ENCODE peak calls at places on chromosomes 13 and 19, in ten cellular contexts. N is C1 segment of cervical spinal cord, V is cardiac fibroblast, X is left colon, Z is NB4, E is Caki2, R is endodermal cell, S is naive B cell, J is amygdala, D is A549. B is an unnamed sample.

GRCh38 chr13:40619479-40619814 is 47.0 kb downstream of the FOXO1 start:
- DNase-seq in N (no peak), R (no peak), Z (no peak), X (no peak), S (no peak), J (no peak), D (no peak), E (no peak), V (no peak), B (no peak)

GRCh38 chr13:60754211-60754610 is 357.2 kb downstream of the TDRD3 start:
- DNase-seq in V (no peak), S (no peak), E (no peak), N (no peak), Z (peak), X (no peak), J (no peak), D (no peak), R (peak), B (no peak)

GRCh38 chr19:21410166-21410565 is 13.2 kb downstream of the ZNF493 start:
- DNase-seq in S (no peak), Z (no peak), X (no peak), E (no peak), V (no peak), D (no peak), R (no peak), J (no peak), N (no peak), B (no peak)

GRCh38 chr19:7540761-7541480 is 5.4 kb downstream of the PNPLA6 start:
- DNase-seq in X (no peak), S (no peak), J (no peak), N (no peak), Z (peak), D (peak), V (peak), R (peak), E (peak), B (no peak)

GRCh38 chr13:65966991-65967451 is 1263.1 kb downstream of the PCDH9 start:
- DNase-seq in N (no peak), S (no peak), Z (peak), R (peak), X (no peak), J (no peak), D (peak), E (peak), V (peak), B (no peak)

GRCh38 chr13:112711528-112712265 is 21.9 kb downstream of the ATP11A start:
- DNase-seq in E (peak), S (no peak), X (peak), R (peak), D (peak), J (peak), N (no peak), V (peak), Z (peak), B (peak)

GRCh38 chr19:5060591-5061339 is 91.9 kb downstream of the KDM4B start:
- DNase-seq in E (no peak), X (no peak), J (no peak), N (no peak), R (no peak), V (no peak), S (no peak), Z (no peak), D (no peak), B (no peak)

GRCh38 chr19:31256601-31256990 is 92.6 kb downstream of the TSHZ3 start:
- DNase-seq in N (no peak), D (no peak), E (no peak), J (no peak), R (no peak), X (no peak), V (no peak), S (no peak), Z (no peak), B (no peak)

GRCh38 chr19:55251296-55252081 is 7.3 kb downstream of the PPP6R1 start:
- DNase-seq in R (no peak), S (peak), Z (peak), J (no peak), X (peak), E (peak), N (no peak), V (peak), D (no peak), B (no peak)

GRCh38 chr19:28632357-28633076 is 580.4 kb downstream of the UQCRFS1 start:
- DNase-seq in E (no peak), R (no peak), X (no peak), V (no peak), S (no peak), N (no peak), D (no peak), Z (no peak), J (no peak), B (no peak)

GRCh38 chr19:40597329-40597838 is 3.8 kb upstream of the LTBP4 start:
- DNase-seq in E (peak), V (no peak), X (no peak), S (no peak), J (no peak), R (no peak), Z (no peak), D (no peak), N (no peak), B (no peak)

GRCh38 chr13:54934121-54934520 is 1905.5 kb downstream of the OLFM4 start:
- DNase-seq in D (no peak), E (no peak), V (no peak), S (no peak), N (no peak), X (no peak), J (no peak), R (no peak), Z (no peak), B (no peak)

GRCh38 chr13:99968521-99969367 is 2.8 kb downstream of the ZIC5 start:
- DNase-seq in D (peak), S (no peak), V (no peak), X (no peak), Z (no peak), R (peak), J (no peak), E (peak), N (no peak), B (no peak)

GRCh38 chr13:51906581-51906980 is 44.8 kb downstream of the CCDC70 start:
- DNase-seq in E (no peak), D (no peak), J (no peak), S (no peak), X (no peak), Z (no peak), R (no peak), N (no peak), V (no peak), B (no peak)

GRCh38 chr19:5985098-5985783 is 7.3 kb upstream of the RANBP3 start:
- DNase-seq in D (no peak), N (no peak), E (peak), R (no peak), X (no peak), S (no peak), Z (no peak), V (peak), J (no peak), B (no peak)

GRCh38 chr19:7748756-7749155 is 1.4 kb upstream of the CD209 start:
- DNase-seq in J (no peak), D (peak), N (no peak), V (peak), R (peak), X (no peak), E (peak), Z (peak), S (peak), B (no peak)

GRCh38 chr19:56837004-56837403 is 3.5 kb downstream of the PEG3 start:
- DNase-seq in Z (no peak), R (no peak), J (no peak), N (no peak), D (no peak), S (no peak), X (no peak), E (no peak), V (peak), B (no peak)

GRCh38 chr13:101576452-101576851 is 124.0 kb downstream of the ITGBL1 start:
- DNase-seq in R (no peak), D (peak), V (peak), E (peak), Z (no peak), J (no peak), N (no peak), X (no peak), S (no peak), B (no peak)

GRCh38 chr13:76380436-76381065 is 505.7 kb downstream of the KCTD12 start:
- DNase-seq in J (no peak), E (no peak), X (no peak), N (no peak), Z (no peak), S (no peak), V (peak), D (no peak), R (no peak), B (no peak)

GRCh38 chr13:28137556-28137955 is 789 bp upstream of the PAN3 start:
- DNase-seq in X (no peak), N (peak), J (no peak), D (no peak), V (peak), S (no peak), R (no peak), Z (no peak), E (no peak), B (no peak)

GRCh38 chr13:40611635-40612422 is 54.6 kb downstream of the FOXO1 start:
- DNase-seq in J (no peak), N (no peak), X (no peak), E (no peak), S (no peak), R (peak), V (no peak), D (no peak), Z (no peak), B (no peak)

GRCh38 chr19:3509566-3509989 is 3.5 kb downstream of the FZR1 start:
- DNase-seq in D (no peak), E (peak), R (no peak), Z (no peak), X (no peak), J (no peak), V (no peak), N (no peak), S (no peak), B (no peak)

GRCh38 chr13:88895261-88895941 is 1224.2 kb downstream of the SLITRK5 start:
- DNase-seq in V (no peak), E (no peak), D (no peak), X (no peak), R (no peak), S (no peak), N (no peak), Z (peak), J (no peak), B (no peak)

GRCh38 chr19:35204799-35205732 is 23.5 kb downstream of the FAM187B start:
- DNase-seq in S (peak), Z (peak), D (no peak), R (peak), N (no peak), E (no peak), X (peak), V (no peak), J (no peak), B (no peak)

GRCh38 chr19:34960103-34960805 is 3.8 kb downstream of the ZNF792 start:
- DNase-seq in X (no peak), Z (no peak), D (no peak), R (no peak), V (peak), J (no peak), S (no peak), E (no peak), N (no peak), B (no peak)

GRCh38 chr13:41004875-41005693 is 14.0 kb downstream of the ELF1 start:
- DNase-seq in X (no peak), J (no peak), R (no peak), D (no peak), Z (peak), N (no peak), S (peak), V (peak), E (no peak), B (no peak)

GRCh38 chr19:31350693-31351211 is 1.5 kb upstream of the TSHZ3 start:
- DNase-seq in J (no peak), D (peak), N (peak), X (no peak), V (peak), S (no peak), R (peak), Z (peak), E (peak), B (no peak)

GRCh38 chr13:105774739-105775460 is 760.6 kb downstream of the EFNB2 start:
- DNase-seq in N (no peak), S (no peak), R (peak), J (no peak), D (peak), Z (no peak), X (no peak), E (peak), V (no peak), B (no peak)

GRCh38 chr19:38429055-38429810 is 3.2 kb upstream of the RASGRP4 start:
- DNase-seq in V (no peak), S (no peak), J (no peak), D (no peak), Z (no peak), X (no peak), E (no peak), R (no peak), N (no peak), B (no peak)

GRCh38 chr19:42325896-42326771 is 699 bp downstream of the MEGF8 start:
- DNase-seq in J (no peak), Z (peak), R (peak), S (peak), X (peak), N (no peak), D (no peak), V (no peak), E (no peak), B (no peak)

GRCh38 chr13:31814523-31814922 is 75.2 kb downstream of the RXFP2 start:
- DNase-seq in D (no peak), R (no peak), N (no peak), E (no peak), X (no peak), S (no peak), J (no peak), V (no peak), Z (no peak), B (no peak)

GRCh38 chr19:8890260-8890659 is 58.1 kb downstream of the MBD3L1 start:
- DNase-seq in E (no peak), J (no peak), R (no peak), N (no peak), X (no peak), S (no peak), D (no peak), Z (no peak), V (no peak), B (no peak)

GRCh38 chr13:46906440-46906839 is 9.6 kb upstream of the HTR2A start:
- DNase-seq in V (no peak), J (no peak), E (no peak), S (no peak), X (no peak), Z (no peak), R (no peak), D (no peak), N (no peak), B (no peak)

GRCh38 chr19:44635581-44636438 is 7.9 kb upstream of the PVR start:
- DNase-seq in X (no peak), N (no peak), S (no peak), D (no peak), J (no peak), R (no peak), E (no peak), Z (peak), V (peak), B (no peak)

GRCh38 chr19:289651-290538 is 1.3 kb downstream of the PLPP2 start:
- DNase-seq in N (no peak), X (peak), E (peak), D (peak), R (peak), S (no peak), J (no peak), Z (no peak), V (no peak), B (no peak)

GRCh38 chr13:30375436-30375835 is 46.9 kb upstream of the UBE2L5 start:
- DNase-seq in Z (no peak), S (no peak), V (no peak), D (no peak), X (no peak), E (peak), R (no peak), J (no peak), N (no peak), B (no peak)

B was measured in GOT3.